ENCODE peak calls at places on chromosomes 13 and 19, in five cellular contexts. One of them, this sample, is unnamed.

GRCh38 chr19:11405846-11406643 is 13.1 kb downstream of the RGL3 start:
- DNase-seq in WTC11: peak; percentile 75
- DNase-seq in HCT116: no peak
- DNase-seq in H1: peak; percentile 87
- DNase-seq in GM12878: no peak
- DNase-seq in this sample: no peak

GRCh38 chr13:33204130-33204927 is 81.2 kb downstream of the STARD13 start:
- DNase-seq in WTC11: no peak
- DNase-seq in HCT116: no peak
- DNase-seq in H1: no peak
- DNase-seq in GM12878: peak; percentile 78
- DNase-seq in this sample: no peak

GRCh38 chr13:46232281-46232680 is 20.6 kb downstream of the LRRC63 start:
- DNase-seq in WTC11: no peak
- DNase-seq in HCT116: no peak
- DNase-seq in H1: no peak
- DNase-seq in GM12878: no peak
- DNase-seq in this sample: no peak

GRCh38 chr13:75455962-75456361 is 26.0 kb downstream of the TBC1D4 start:
- DNase-seq in WTC11: no peak
- DNase-seq in HCT116: no peak
- DNase-seq in H1: no peak
- DNase-seq in GM12878: no peak
- DNase-seq in this sample: no peak

GRCh38 chr19:31448221-31448657 is 99.0 kb upstream of the TSHZ3 start:
- DNase-seq in WTC11: no peak
- DNase-seq in HCT116: no peak
- DNase-seq in H1: no peak
- DNase-seq in GM12878: no peak
- DNase-seq in this sample: no peak

GRCh38 chr13:69565334-69565733 is 542.3 kb upstream of the ATXN8OS start:
- DNase-seq in WTC11: peak; percentile 34
- DNase-seq in HCT116: peak; percentile 49
- DNase-seq in H1: no peak
- DNase-seq in GM12878: peak; percentile 12
- DNase-seq in this sample: peak; percentile 90

GRCh38 chr13:113110048-113110851 is 4.7 kb downstream of the F7 start:
- DNase-seq in WTC11: peak; percentile 31
- DNase-seq in HCT116: no peak
- DNase-seq in H1: no peak
- DNase-seq in GM12878: no peak
- DNase-seq in this sample: no peak

GRCh38 chr19:9528757-9529336 is 9.6 kb downstream of the ZNF426 start:
- DNase-seq in WTC11: no peak
- DNase-seq in HCT116: no peak
- DNase-seq in H1: no peak
- DNase-seq in GM12878: no peak
- DNase-seq in this sample: no peak

GRCh38 chr13:27362064-27362751 is 62.2 kb upstream of the GTF3A start:
- DNase-seq in WTC11: peak; percentile 95
- DNase-seq in HCT116: peak; percentile 69
- DNase-seq in H1: peak; percentile 95
- DNase-seq in GM12878: no peak
- DNase-seq in this sample: peak; percentile 86

GRCh38 chr13:93430346-93430745 is 203.7 kb downstream of the GPC6 start:
- DNase-seq in WTC11: no peak
- DNase-seq in HCT116: no peak
- DNase-seq in H1: no peak
- DNase-seq in GM12878: no peak
- DNase-seq in this sample: no peak

GRCh38 chr13:41019027-41019487 is at the start of gene ELF1:
- DNase-seq in WTC11: no peak
- DNase-seq in HCT116: peak; percentile 85
- DNase-seq in H1: no peak
- DNase-seq in GM12878: peak; percentile 88
- DNase-seq in this sample: peak; percentile 53

GRCh38 chr13:19059016-19059780 is 122.4 kb downstream of the TUBA3C start:
- DNase-seq in WTC11: no peak
- DNase-seq in HCT116: no peak
- DNase-seq in H1: no peak
- DNase-seq in GM12878: no peak
- DNase-seq in this sample: no peak

GRCh38 chr13:106117035-106117434 is 418.4 kb downstream of the EFNB2 start:
- DNase-seq in WTC11: no peak
- DNase-seq in HCT116: no peak
- DNase-seq in H1: no peak
- DNase-seq in GM12878: no peak
- DNase-seq in this sample: no peak

GRCh38 chr19:35332817-35333216 is 3.8 kb downstream of the CD22 start:
- DNase-seq in WTC11: no peak
- DNase-seq in HCT116: no peak
- DNase-seq in H1: no peak
- DNase-seq in GM12878: no peak
- DNase-seq in this sample: no peak

GRCh38 chr13:49995535-49996165 is 1.2 kb upstream of the TRIM13 start:
- DNase-seq in WTC11: no peak
- DNase-seq in HCT116: no peak
- DNase-seq in H1: no peak
- DNase-seq in GM12878: peak; percentile 43
- DNase-seq in this sample: no peak

GRCh38 chr13:83414393-83414792 is 467.9 kb downstream of the SLITRK1 start:
- DNase-seq in WTC11: no peak
- DNase-seq in HCT116: no peak
- DNase-seq in H1: no peak
- DNase-seq in GM12878: no peak
- DNase-seq in this sample: no peak

GRCh38 chr13:109204252-109204651 is 574.8 kb downstream of the MYO16 start:
- DNase-seq in WTC11: no peak
- DNase-seq in HCT116: no peak
- DNase-seq in H1: no peak
- DNase-seq in GM12878: no peak
- DNase-seq in this sample: no peak

GRCh38 chr19:10111405-10111811 is at the start of gene P2RY11:
- DNase-seq in WTC11: no peak
- DNase-seq in HCT116: no peak
- DNase-seq in H1: no peak
- DNase-seq in GM12878: peak; percentile 75
- DNase-seq in this sample: no peak

GRCh38 chr13:92355213-92355612 is 871.4 kb upstream of the GPC6 start:
- DNase-seq in WTC11: peak; percentile 42
- DNase-seq in HCT116: no peak
- DNase-seq in H1: no peak
- DNase-seq in GM12878: no peak
- DNase-seq in this sample: peak; percentile 64

GRCh38 chr19:38831142-38831605 is 420 bp downstream of the ECH1 start:
- DNase-seq in WTC11: peak; percentile 43
- DNase-seq in HCT116: no peak
- DNase-seq in H1: no peak
- DNase-seq in GM12878: no peak
- DNase-seq in this sample: peak; percentile 50

GRCh38 chr13:40480012-40480914 is 186.2 kb downstream of the FOXO1 start:
- DNase-seq in WTC11: no peak
- DNase-seq in HCT116: no peak
- DNase-seq in H1: no peak
- DNase-seq in GM12878: no peak
- DNase-seq in this sample: no peak

GRCh38 chr19:30667227-30667626 is 295.0 kb downstream of the ZNF536 start:
- DNase-seq in WTC11: no peak
- DNase-seq in HCT116: no peak
- DNase-seq in H1: no peak
- DNase-seq in GM12878: no peak
- DNase-seq in this sample: no peak

GRCh38 chr13:72692884-72693514 is 34.4 kb downstream of the MZT1 start:
- DNase-seq in WTC11: no peak
- DNase-seq in HCT116: no peak
- DNase-seq in H1: no peak
- DNase-seq in GM12878: no peak
- DNase-seq in this sample: no peak

GRCh38 chr13:105139380-105140285 is 1395.8 kb downstream of the EFNB2 start:
- DNase-seq in WTC11: peak; percentile 11
- DNase-seq in HCT116: peak; percentile 44
- DNase-seq in H1: no peak
- DNase-seq in GM12878: peak; percentile 87
- DNase-seq in this sample: peak; percentile 12

GRCh38 chr19:41263042-41263849 is 926 bp upstream of the HNRNPUL1 start:
- DNase-seq in WTC11: peak; percentile 55
- DNase-seq in HCT116: no peak
- DNase-seq in H1: peak; percentile 69
- DNase-seq in GM12878: peak; percentile 42
- DNase-seq in this sample: peak; percentile 42

GRCh38 chr19:41263850-41264580 is at the start of gene HNRNPUL1:
- DNase-seq in WTC11: peak; percentile 98
- DNase-seq in HCT116: peak; percentile 100
- DNase-seq in H1: peak; percentile 100
- DNase-seq in GM12878: peak; percentile 100
- DNase-seq in this sample: peak; percentile 98

GRCh38 chr19:41269055-41269454 is 4.9 kb downstream of the HNRNPUL1 start:
- DNase-seq in WTC11: no peak
- DNase-seq in HCT116: no peak
- DNase-seq in H1: no peak
- DNase-seq in GM12878: no peak
- DNase-seq in this sample: no peak

GRCh38 chr19:41264581-41265375 is 606 bp downstream of the HNRNPUL1 start:
- DNase-seq in WTC11: peak; percentile 46
- DNase-seq in HCT116: no peak
- DNase-seq in H1: no peak
- DNase-seq in GM12878: no peak
- DNase-seq in this sample: peak; percentile 17

GRCh38 chr19:41265376-41266153 is 1.4 kb downstream of the HNRNPUL1 start:
- DNase-seq in WTC11: no peak
- DNase-seq in HCT116: no peak
- DNase-seq in H1: no peak
- DNase-seq in GM12878: no peak
- DNase-seq in this sample: no peak
- TF ChIP-seq SP1 in WTC11: no peak
- TF ChIP-seq SP1 in HCT116: no peak
- TF ChIP-seq SP1 in H1: no peak
- TF ChIP-seq SP1 in GM12878: no peak
- TF ChIP-seq SP1 in this sample: no peak

DNA sequence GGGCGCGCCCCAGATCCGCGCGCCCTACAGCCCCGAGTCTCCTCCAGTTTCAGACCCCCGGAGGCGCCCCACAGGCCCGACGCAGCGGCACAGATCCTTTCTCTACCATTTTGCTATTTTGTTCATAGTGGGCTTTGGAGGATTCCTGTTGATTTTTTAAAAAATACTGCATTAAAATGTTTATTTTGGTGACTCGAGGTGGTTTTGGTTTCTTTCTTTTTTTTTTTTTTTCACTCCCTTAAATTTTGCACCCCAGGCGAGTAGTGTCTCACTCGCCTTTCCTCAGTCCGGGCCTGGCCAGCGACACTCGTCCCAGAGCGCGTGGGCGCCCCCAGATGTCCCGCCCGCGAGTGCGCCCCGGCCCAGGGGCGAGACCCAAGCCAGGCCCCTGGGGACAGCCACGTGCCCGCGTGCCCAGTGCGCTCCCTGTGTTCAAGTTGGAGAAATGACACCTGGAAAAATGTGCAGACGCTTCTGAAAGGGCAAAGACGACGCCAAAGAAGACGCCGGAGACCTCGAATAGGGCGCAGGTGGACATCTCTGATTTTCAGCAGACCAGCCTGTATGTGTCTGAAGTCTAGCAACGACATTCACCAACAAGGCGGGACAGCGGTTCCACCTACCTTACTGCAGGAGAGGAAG is 478 bp upstream of the INSR start:
- DNase-seq in WTC11: peak; percentile 53
- DNase-seq in HCT116: peak; percentile 75
- DNase-seq in H1: peak; percentile 66
- DNase-seq in GM12878: no peak
- DNase-seq in this sample: peak; percentile 40
- TF ChIP-seq SP1 in WTC11: no peak
- TF ChIP-seq SP1 in HCT116: no peak
- TF ChIP-seq SP1 in H1: no peak
- TF ChIP-seq SP1 in GM12878: no peak
- TF ChIP-seq SP1 in this sample: no peak

GRCh38 chr19:19026299-19026971 is 6.9 kb downstream of the SUGP2 start:
- DNase-seq in WTC11: no peak
- DNase-seq in HCT116: no peak
- DNase-seq in H1: no peak
- DNase-seq in GM12878: no peak
- DNase-seq in this sample: no peak
- TF ChIP-seq SP1 in WTC11: no peak
- TF ChIP-seq SP1 in HCT116: no peak
- TF ChIP-seq SP1 in H1: no peak
- TF ChIP-seq SP1 in GM12878: no peak
- TF ChIP-seq SP1 in this sample: no peak

GRCh38 chr13:90305796-90306195 is 1041.7 kb upstream of the MIR17HG start:
- DNase-seq in WTC11: no peak
- DNase-seq in HCT116: no peak
- DNase-seq in H1: no peak
- DNase-seq in GM12878: no peak
- DNase-seq in this sample: no peak
- TF ChIP-seq SP1 in WTC11: no peak
- TF ChIP-seq SP1 in HCT116: no peak
- TF ChIP-seq SP1 in H1: no peak
- TF ChIP-seq SP1 in GM12878: no peak
- TF ChIP-seq SP1 in this sample: no peak

GRCh38 chr13:30353601-30354000 is 46.2 kb upstream of the KATNAL1 start:
- DNase-seq in WTC11: no peak
- DNase-seq in HCT116: no peak
- DNase-seq in H1: no peak
- DNase-seq in GM12878: no peak
- DNase-seq in this sample: no peak
- TF ChIP-seq SP1 in WTC11: no peak
- TF ChIP-seq SP1 in HCT116: no peak
- TF ChIP-seq SP1 in H1: no peak
- TF ChIP-seq SP1 in GM12878: no peak
- TF ChIP-seq SP1 in this sample: no peak